ENCODE peak calls at places on chromosomes 1 and 21, in six cellular contexts. Q is brain microvascular endothelial cell; K is left ventricle myocardium inferior; G is AG10803; U is stimulated activated CD4-positive, alpha-beta T cell treated with anti-CD3 and anti-CD28 coated beads, Interleukin-1b, Interleukin-23, amount 100 ng/mL, for 4 hours; Y is activated gamma-delta T cell. H is an unnamed sample.

GRCh38 chr1:41740630-41741239 is 178.0 kb downstream of the HIVEP3 start:
- DNase-seq in U (no peak), Y (no peak), K (no peak), Q (no peak), G (peak; percentile 9), H (no peak)

GRCh38 chr21:45993210-45994085 is 11.9 kb downstream of the COL6A1 start:
- DNase-seq in Q (no peak), U (no peak), Y (no peak), K (peak; percentile 38), G (no peak), H (peak; percentile 33)

GRCh38 chr1:180614746-180615145 is 17.1 kb upstream of the XPR1 start:
- DNase-seq in U (no peak), G (peak; percentile 19), Y (no peak), K (no peak), Q (no peak), H (no peak)

GRCh38 chr1:189438808-189439207 is 1038.9 kb downstream of the BRINP3 start:
- DNase-seq in Y (no peak), Q (no peak), G (no peak), K (no peak), U (no peak), H (no peak)

GRCh38 chr1:235093685-235094592 is 34.7 kb downstream of the TOMM20 start:
- DNase-seq in K (peak; percentile 77), Y (peak; percentile 29), G (peak; percentile 49), Q (peak; percentile 69), U (peak; percentile 85), H (no peak)

GRCh38 chr1:218656301-218657037 is 311.3 kb downstream of the TGFB2 start:
- DNase-seq in U (no peak), Y (no peak), G (peak; percentile 43), K (no peak), Q (peak; percentile 53), H (no peak)

GRCh38 chr1:5597171-5597864 is 394.9 kb downstream of the NPHP4 start:
- DNase-seq in U (no peak), Y (no peak), G (no peak), K (no peak), Q (no peak), H (no peak)

GRCh38 chr1:81314497-81314896 is 486.2 kb upstream of the ADGRL2 start:
- DNase-seq in G (no peak), Y (no peak), U (no peak), Q (no peak), K (no peak), H (no peak)

GRCh38 chr1:217379338-217379737 is 251.6 kb downstream of the GPATCH2 start:
- DNase-seq in Y (no peak), G (no peak), U (no peak), K (no peak), Q (no peak), H (no peak)

GRCh38 chr1:14924012-14924452 is 229.5 kb upstream of the TMEM51 start:
- DNase-seq in G (peak; percentile 79), Q (no peak), Y (peak; percentile 17), K (peak; percentile 71), U (no peak), H (no peak)

H was measured in gastrocnemius medialis.